ENCODE peak calls at places on chromosomes 2 and 18, in eight cellular contexts. Z is RKO, I is NB4, O is astrocyte, M is NCI-H1417, K is mammary epithelial cell, N is fibroblast of mammary gland, U is osteocyte. S is an unnamed sample.
A peak's percentile ranks its signal among the peaks of the same experiment; 100 is the strongest.

GRCh38 chr18:46696268-46696667 is 39.2 kb upstream of the LOXHD1 start:
- DNase-seq in K (no peak), Z (no peak), U (no peak), N (no peak), O (no peak), M (no peak), I (no peak), S (no peak)

GRCh38 chr2:19312949-19313348 is 45.5 kb downstream of the OSR1 start:
- DNase-seq in Z (peak; percentile 44), M (no peak), N (peak; percentile 61), U (no peak), I (peak; percentile 30), K (peak; percentile 29), O (peak; percentile 21), S (no peak)

GRCh38 chr2:126902152-126902835 is 3.6 kb downstream of the TEX51 start:
- DNase-seq in O (no peak), Z (no peak), U (peak; percentile 79), I (no peak), M (no peak), N (no peak), K (no peak), S (no peak)

GRCh38 chr18:39389800-39390379 is 1824.3 kb upstream of the CELF4 start:
- DNase-seq in O (no peak), Z (no peak), I (no peak), M (no peak), K (no peak), U (no peak), N (no peak), S (no peak)

GRCh38 chr18:73563345-73563744 is 584.3 kb downstream of the FBXO15 start:
- DNase-seq in U (no peak), K (peak; percentile 51), O (peak; percentile 61), I (no peak), N (peak; percentile 92), M (no peak), Z (no peak), S (no peak)

GRCh38 chr2:105797298-105797819 is 52.6 kb downstream of the NCK2 start:
- DNase-seq in U (no peak), M (no peak), K (peak; percentile 55), I (peak; percentile 97), O (no peak), Z (no peak), N (peak; percentile 82), S (no peak)

GRCh38 chr18:6406910-6407470 is 7.7 kb downstream of the L3MBTL4 start:
- DNase-seq in K (no peak), U (no peak), Z (no peak), I (no peak), N (no peak), O (no peak), M (no peak), S (no peak)

GRCh38 chr2:164967349-164967748 is 12.0 kb upstream of the SLC38A11 start:
- DNase-seq in N (no peak), I (no peak), U (no peak), M (no peak), Z (no peak), K (no peak), O (no peak), S (no peak)

GRCh38 chr2:85425588-85425987 is 7.1 kb downstream of the SH2D6 start:
- DNase-seq in U (no peak), N (no peak), Z (no peak), M (no peak), O (no peak), K (no peak), I (no peak), S (no peak)